ENCODE peak calls at places on chromosomes 16 and 17, in ten cellular contexts. E is osteocyte, C is left ventricle myocardium inferior, K is heart left ventricle, D is BJ, O is nephron progenitor cell, G is A549, U is fibroblast of pulmonary artery, P is transverse colon, I is stomach. F is an unnamed sample.

GRCh38 chr16:23113185-23113584 is 36.1 kb downstream of the USP31 start:
- DNase-seq in K (no peak), G (no peak), I (no peak), U (no peak), C (no peak), D (no peak), P (no peak), O (no peak), E (no peak), F (no peak)

GRCh38 chr17:48427598-48427997 is 2.4 kb downstream of the SKAP1 start:
- DNase-seq in D (no peak), O (no peak), E (no peak), I (no peak), G (no peak), U (no peak), P (peak), K (no peak), C (no peak), F (no peak)

GRCh38 chr16:56547120-56547948 is 17.5 kb upstream of the MT4 start:
- DNase-seq in P (no peak), K (no peak), C (no peak), U (peak), O (no peak), G (no peak), E (no peak), I (no peak), D (peak), F (peak)

GRCh38 chr17:31248986-31249385 is 48.1 kb downstream of the OMG start:
- DNase-seq in I (no peak), G (no peak), C (no peak), O (no peak), U (peak), D (peak), P (no peak), E (no peak), K (no peak), F (no peak)

GRCh38 chr17:27226611-27227234 is 67.2 kb upstream of the WSB1 start:
- DNase-seq in U (peak), E (no peak), C (no peak), I (no peak), O (no peak), P (no peak), D (no peak), G (no peak), K (no peak), F (no peak)

GRCh38 chr16:11752856-11753255 is 10.2 kb upstream of the TXNDC11 start:
- DNase-seq in O (no peak), E (no peak), G (no peak), I (no peak), U (no peak), K (no peak), C (no peak), D (no peak), P (no peak), F (no peak)

GRCh38 chr16:2811703-2812471 is 5.2 kb upstream of the PRSS21 start:
- DNase-seq in K (no peak), P (no peak), G (no peak), U (no peak), I (no peak), O (no peak), D (no peak), C (no peak), E (no peak), F (no peak)

GRCh38 chr17:10357768-10358167 is 15.0 kb downstream of the MYH13 start:
- DNase-seq in O (peak), D (no peak), I (no peak), C (no peak), P (no peak), E (no peak), U (no peak), K (no peak), G (peak), F (no peak)

GRCh38 chr17:47847341-47848197 is 3.4 kb downstream of the SP6 start:
- DNase-seq in O (peak), C (no peak), E (no peak), G (no peak), I (no peak), P (no peak), K (no peak), D (no peak), U (no peak), F (no peak)

GRCh38 chr17:8843344-8843743 is 24.1 kb downstream of the PIK3R6 start:
- DNase-seq in O (no peak), U (no peak), I (no peak), C (no peak), K (no peak), P (no peak), E (no peak), D (no peak), G (no peak), F (no peak)

GRCh38 chr16:31243734-31244670 is 15.8 kb upstream of the ITGAM start:
- DNase-seq in P (no peak), D (no peak), E (no peak), I (no peak), G (no peak), C (no peak), U (no peak), K (no peak), O (no peak), F (no peak)

GRCh38 chr16:29877266-29877961 is 14.4 kb upstream of the CDIPT start:
- DNase-seq in I (no peak), U (peak), O (peak), G (peak), K (no peak), D (no peak), C (no peak), E (no peak), P (no peak), F (no peak)

GRCh38 chr16:4328580-4329353 is 12.9 kb downstream of the GLIS2 start:
- DNase-seq in D (no peak), O (no peak), G (no peak), U (no peak), K (peak), E (no peak), P (no peak), I (no peak), C (peak), F (no peak)

GRCh38 chr17:73394523-73395450 is 83.0 kb upstream of the CDC42EP4 start:
- DNase-seq in I (no peak), E (no peak), D (no peak), C (no peak), P (no peak), U (no peak), O (peak), G (no peak), K (no peak), F (no peak)

GRCh38 chr16:54282923-54283734 is 3.5 kb downstream of the IRX3 start:
- DNase-seq in G (no peak), K (peak), U (no peak), O (peak), P (no peak), I (no peak), D (no peak), C (no peak), E (no peak), F (no peak)

GRCh38 chr17:80807014-80807413 is 184.6 kb upstream of the CHMP6 start:
- DNase-seq in K (no peak), E (no peak), P (no peak), D (no peak), G (no peak), I (no peak), U (no peak), C (no peak), O (no peak), F (no peak)
- TF ChIP-seq CTCF in K (no peak), E (no peak), P (no peak), D (no peak), G (no peak), I (no peak), U (no peak), C (no peak), O (no peak), F (no peak)

GRCh38 chr17:7732981-7733557 is 15.5 kb downstream of the DNAH2 start:
- DNase-seq in U (no peak), D (no peak), E (no peak), C (no peak), K (no peak), P (no peak), I (no peak), O (no peak), G (no peak), F (no peak)
- TF ChIP-seq CTCF in U (no peak), D (no peak), E (no peak), C (no peak), K (no peak), P (no peak), I (no peak), O (no peak), G (no peak), F (no peak)

GRCh38 chr17:68509151-68510057 is 2.8 kb upstream of the PRKAR1A start:
- DNase-seq in U (no peak), O (peak), D (no peak), K (peak), G (no peak), E (no peak), P (peak), I (no peak), C (peak), F (no peak)

GRCh38 chr17:68511671-68512246 is 471 bp upstream of the PRKAR1A start:
- DNase-seq in P (peak), C (peak), O (peak), D (peak), K (peak), G (peak), U (peak), I (peak), E (peak), F (peak)

GRCh38 chr17:68512967-68513474 is 791 bp downstream of the PRKAR1A start:
- DNase-seq in E (no peak), G (peak), P (peak), O (no peak), K (peak), C (no peak), D (no peak), I (no peak), U (peak), F (no peak)

GRCh38 chr17:68512247-68512966 is at the start of gene PRKAR1A:
- DNase-seq in G (peak), K (peak), E (peak), D (peak), P (peak), I (peak), O (peak), U (peak), C (peak), F (peak)

DNA sequence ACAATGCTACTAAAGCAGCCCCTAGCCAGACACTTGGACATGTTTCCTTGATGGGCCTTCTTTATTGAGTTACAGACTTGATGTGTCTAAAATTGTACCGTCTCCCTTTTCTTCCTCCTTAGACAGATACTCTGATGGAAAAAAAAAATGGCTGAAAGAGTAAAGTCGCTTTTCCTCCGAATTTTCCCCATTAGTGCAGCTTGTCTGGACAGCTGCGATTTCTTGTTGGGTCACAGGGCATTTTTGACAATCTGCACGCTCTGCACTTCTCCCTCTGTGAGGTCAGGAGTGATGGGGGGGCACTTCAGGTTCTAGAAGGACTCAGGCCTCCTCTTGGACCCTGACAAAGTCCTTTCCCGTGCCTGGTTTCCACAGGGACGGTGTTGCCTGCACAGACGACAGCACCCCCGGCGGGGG is 968 bp upstream of the PRKAR1A start:
- DNase-seq in E (no peak), C (no peak), I (no peak), U (no peak), G (peak), O (no peak), P (no peak), D (no peak), K (no peak), F (no peak)
- TF ChIP-seq CTCF in E (no peak), C (peak), I (no peak), U (no peak), G (no peak), O (no peak), P (peak), D (peak), K (peak), F (peak)

GRCh38 chr16:1180772-1181714 is 28.1 kb downstream of the CACNA1H start:
- DNase-seq in C (peak), I (no peak), P (no peak), K (peak), D (no peak), E (no peak), G (no peak), U (no peak), O (peak), F (no peak)
- TF ChIP-seq CTCF in C (no peak), I (no peak), P (no peak), K (no peak), D (no peak), E (peak), G (peak), U (no peak), O (no peak), F (peak)

DNA sequence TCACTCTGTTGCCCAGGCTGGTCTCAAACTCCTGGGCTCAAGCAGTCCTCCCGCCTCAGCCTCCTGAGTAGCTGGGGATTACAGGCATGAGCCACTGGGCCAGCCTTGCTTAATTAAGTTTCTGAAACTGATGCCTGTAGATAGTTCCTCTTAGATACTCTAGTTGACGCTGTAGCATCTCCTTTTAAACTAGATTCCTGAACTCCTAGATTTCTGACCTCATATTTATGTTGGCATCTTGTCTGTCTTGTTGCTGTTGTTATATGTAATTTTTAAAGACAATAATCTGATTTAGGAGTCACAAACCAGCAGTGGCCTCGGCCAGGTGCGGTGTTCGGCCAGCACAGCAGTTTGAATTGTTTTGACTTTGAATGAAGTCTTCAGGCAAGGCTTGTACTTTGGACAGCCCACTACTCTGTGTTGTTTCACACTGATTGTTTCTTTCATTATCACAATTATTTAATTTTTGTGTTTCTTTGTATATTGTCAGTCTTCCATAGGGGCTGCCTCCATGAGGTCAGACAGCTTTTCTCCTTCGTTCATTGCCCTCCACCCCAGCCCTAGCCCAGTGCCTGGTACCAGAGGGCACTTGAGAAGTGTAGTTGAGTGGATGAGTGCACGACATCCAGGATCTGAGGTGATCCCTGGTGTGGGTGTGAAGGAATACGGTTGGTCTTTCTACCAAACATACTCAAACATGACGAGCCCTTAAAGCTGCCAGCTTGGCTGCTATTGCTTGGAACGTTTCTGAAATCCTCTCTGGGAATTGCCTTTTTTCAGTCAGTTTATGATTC is 37.7 kb downstream of the DHRS7B start:
- DNase-seq in E (peak), O (no peak), P (no peak), G (no peak), I (no peak), C (no peak), U (no peak), D (no peak), K (no peak), F (no peak)
- TF ChIP-seq CTCF in E (no peak), O (no peak), P (no peak), G (no peak), I (no peak), C (no peak), U (no peak), D (no peak), K (no peak), F (no peak)

F was measured in neural crest cell.